ENCODE peak calls at places on chromosomes 5 and 9, in nine cellular contexts. K is right atrium auricular region, N is coronary artery, S is tibial nerve, L is heart right ventricle, H is neural crest cell, D is thyroid gland, G is nephron progenitor cell, B is A549. P is an unnamed sample.

GRCh38 chr5:43152946-43153345 is 32.2 kb downstream of the ZNF131 start:
- DNase-seq in S (no peak), D (no peak), B (no peak), K (no peak), N (no peak), H (no peak), L (no peak), G (no peak), P (no peak)

GRCh38 chr5:108078345-108078744 is 303.6 kb downstream of the FBXL17 start:
- DNase-seq in B (no peak), H (no peak), N (no peak), K (no peak), D (no peak), G (no peak), L (no peak), S (no peak), P (no peak)

GRCh38 chr9:123115146-123115913 is 81.9 kb downstream of the GPR21 start:
- DNase-seq in L (no peak), N (no peak), B (no peak), H (no peak), D (peak), K (no peak), S (no peak), G (no peak), P (no peak)

GRCh38 chr9:33375238-33375840 is 27.0 kb downstream of the AQP7 start:
- DNase-seq in G (peak), H (peak), B (no peak), D (no peak), S (no peak), L (no peak), N (no peak), K (no peak), P (no peak)

GRCh38 chr9:135998013-135998380 is 36.8 kb upstream of the UBAC1 start:
- DNase-seq in G (no peak), S (no peak), D (no peak), L (no peak), B (no peak), H (no peak), N (no peak), K (no peak), P (no peak)

GRCh38 chr9:111375817-111376564 is 46.0 kb upstream of the OR2K2 start:
- DNase-seq in H (no peak), N (no peak), L (no peak), B (no peak), K (no peak), G (no peak), S (no peak), D (no peak), P (no peak)

GRCh38 chr9:35198191-35198590 is 36.4 kb downstream of the UNC13B start:
- DNase-seq in H (no peak), L (no peak), N (no peak), D (no peak), K (no peak), B (no peak), G (no peak), S (no peak), P (no peak)

GRCh38 chr5:95895771-95896170 is 65.9 kb downstream of the ELL2 start:
- DNase-seq in N (no peak), D (no peak), S (no peak), H (no peak), B (no peak), K (no peak), L (no peak), G (no peak), P (no peak)

GRCh38 chr9:119884411-119884810 is 515.2 kb upstream of the BRINP1 start:
- DNase-seq in G (no peak), D (no peak), L (no peak), S (no peak), H (no peak), K (no peak), N (no peak), B (no peak), P (no peak)

GRCh38 chr5:33205727-33206410 is 234.9 kb upstream of the TARS1 start:
- DNase-seq in D (peak), H (no peak), B (no peak), K (no peak), G (no peak), S (no peak), N (no peak), L (peak), P (no peak)

GRCh38 chr5:88480766-88481499 is 212.3 kb upstream of the TMEM161B start:
- DNase-seq in K (no peak), G (no peak), D (no peak), N (no peak), S (no peak), L (no peak), B (no peak), H (no peak), P (no peak)

GRCh38 chr5:88251048-88251711 is 17.5 kb downstream of the TMEM161B start:
- DNase-seq in S (no peak), B (no peak), H (no peak), N (no peak), G (no peak), D (no peak), K (no peak), L (no peak), P (no peak)

GRCh38 chr9:95181226-95181818 is 136.2 kb downstream of the FANCC start:
- DNase-seq in K (no peak), S (no peak), D (no peak), G (no peak), H (no peak), L (no peak), B (no peak), N (no peak), P (no peak)

GRCh38 chr5:32520995-32521394 is 64.4 kb upstream of the SUB1 start:
- DNase-seq in S (no peak), D (no peak), H (no peak), K (no peak), B (no peak), L (no peak), G (no peak), N (no peak), P (no peak)

GRCh38 chr5:74544811-74545210 is 95.7 kb downstream of the ENC1 start:
- DNase-seq in L (no peak), B (no peak), N (no peak), K (no peak), G (no peak), D (no peak), H (no peak), S (no peak), P (no peak)

GRCh38 chr5:140044041-140044440 is 942 bp upstream of the NRG2 start:
- DNase-seq in L (no peak), H (no peak), N (no peak), G (no peak), S (no peak), D (no peak), B (no peak), K (no peak), P (no peak)

GRCh38 chr9:79667716-79668458 is 96.1 kb downstream of the TLE4 start:
- DNase-seq in L (no peak), D (peak), G (no peak), K (no peak), N (no peak), B (peak), H (no peak), S (no peak), P (no peak)

GRCh38 chr9:124285903-124286291 is 28.1 kb downstream of the NEK6 start:
- DNase-seq in B (peak), D (peak), N (no peak), L (peak), G (no peak), S (peak), K (peak), H (no peak), P (peak)

GRCh38 chr9:95874989-95875304 is 544 bp upstream of the ERCC6L2 start:
- DNase-seq in N (peak), H (peak), G (peak), B (peak), L (peak), D (peak), S (peak), K (no peak), P (peak)

GRCh38 chr9:109246533-109246932 is 74.3 kb downstream of the EPB41L4B start:
- DNase-seq in K (no peak), H (no peak), L (no peak), G (no peak), D (peak), N (no peak), S (no peak), B (no peak), P (no peak)

GRCh38 chr9:99811598-99812383 is 9.9 kb upstream of the NR4A3 start:
- DNase-seq in H (no peak), K (no peak), S (no peak), B (no peak), G (no peak), L (no peak), D (no peak), N (no peak), P (no peak)

GRCh38 chr9:107355394-107355793 is 72.3 kb downstream of the RAD23B start:
- DNase-seq in K (no peak), S (no peak), L (no peak), G (no peak), D (no peak), B (no peak), H (no peak), N (no peak), P (no peak)

GRCh38 chr9:33024126-33024965 is 727 bp upstream of the DNAJA1 start:
- DNase-seq in K (no peak), B (peak), N (no peak), D (no peak), L (no peak), H (no peak), G (peak), S (peak), P (no peak)

GRCh38 chr9:70614786-70615565 is 200.5 kb upstream of the KLF9 start:
- DNase-seq in G (no peak), H (no peak), S (no peak), K (no peak), B (no peak), N (no peak), L (peak), D (no peak), P (no peak)

GRCh38 chr5:143588933-143589662 is 185.6 kb upstream of the NR3C1 start:
- DNase-seq in D (no peak), L (no peak), S (no peak), H (no peak), B (no peak), K (no peak), G (no peak), N (no peak), P (no peak)

GRCh38 chr9:130917171-130917960 is 20.8 kb upstream of the QRFP start:
- DNase-seq in K (no peak), L (no peak), G (no peak), N (no peak), S (no peak), D (no peak), B (no peak), H (no peak), P (no peak)

GRCh38 chr5:68440666-68441065 is 225.1 kb downstream of the PIK3R1 start:
- DNase-seq in H (no peak), L (no peak), B (no peak), N (no peak), S (no peak), D (no peak), K (no peak), G (no peak), P (no peak)

GRCh38 chr5:68444048-68444447 is 228.5 kb downstream of the PIK3R1 start:
- DNase-seq in L (no peak), G (no peak), H (no peak), D (no peak), S (no peak), B (no peak), K (no peak), N (no peak), P (no peak)

GRCh38 chr5:68440255-68440654 is 224.7 kb downstream of the PIK3R1 start:
- DNase-seq in D (no peak), H (no peak), B (no peak), N (no peak), K (no peak), S (no peak), L (no peak), G (no peak), P (no peak)

GRCh38 chr5:68443091-68443490 is 227.5 kb downstream of the PIK3R1 start:
- DNase-seq in K (no peak), N (no peak), H (no peak), D (no peak), S (no peak), G (no peak), L (no peak), B (no peak), P (no peak)

DNA sequence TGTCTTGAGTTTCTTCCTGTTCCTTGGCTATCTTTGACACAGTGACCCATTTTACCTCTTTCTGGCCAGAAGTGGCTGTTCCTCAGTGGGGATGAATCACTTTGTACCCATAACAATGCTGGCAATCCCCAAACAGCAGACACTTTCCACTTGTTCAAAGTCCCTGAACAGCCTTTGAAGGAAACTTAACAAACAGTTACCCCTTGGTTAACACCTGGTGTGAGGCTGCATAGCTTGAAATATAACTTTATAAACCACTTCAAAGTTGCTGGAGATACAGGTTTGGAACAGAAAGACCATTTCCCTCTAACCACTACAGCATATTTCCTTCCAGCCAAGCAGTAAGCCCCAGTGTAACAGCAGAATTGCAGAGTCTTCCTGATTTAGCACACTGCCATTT is 225.8 kb downstream of the PIK3R1 start:
- DNase-seq in S (no peak), G (no peak), B (no peak), D (no peak), N (no peak), K (no peak), H (no peak), L (no peak), P (no peak)
- TF ChIP-seq CTCF in S (no peak), G (no peak), B (no peak), D (no peak), N (no peak), K (no peak), H (no peak), L (no peak), P (no peak)

DNA sequence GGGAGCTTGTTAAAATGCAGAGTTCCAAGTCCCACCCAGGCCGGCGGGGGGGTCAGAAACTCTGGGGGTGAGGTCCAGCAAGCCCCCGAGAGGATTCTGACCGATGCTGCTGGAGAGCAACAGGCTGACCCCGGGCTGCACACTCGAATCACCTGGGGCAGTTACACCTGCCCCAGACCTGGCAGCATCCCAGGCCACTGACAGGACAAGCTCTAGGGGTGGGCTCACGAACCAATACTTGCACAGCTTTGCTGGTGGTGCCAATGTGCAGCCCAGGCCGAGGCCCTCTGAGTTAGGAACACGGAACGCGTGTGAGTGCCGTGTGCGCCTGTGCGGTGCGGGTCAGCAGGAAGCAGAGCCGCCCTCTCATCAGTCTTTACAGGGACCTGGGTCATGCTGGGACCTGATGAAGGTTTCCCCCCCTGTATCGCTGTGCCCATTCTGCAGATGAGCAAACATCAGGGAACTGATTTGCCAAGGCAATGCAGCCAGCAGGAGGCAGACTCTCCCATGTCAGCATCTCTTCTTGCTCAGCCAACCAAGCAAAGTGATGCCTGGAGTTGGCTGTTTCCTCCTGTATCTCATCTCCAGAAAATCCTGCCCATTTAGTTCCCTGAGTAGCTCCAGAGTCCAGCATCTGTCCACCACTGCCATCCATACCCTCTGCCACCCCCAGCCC is 16.3 kb downstream of the FAM163B start:
- DNase-seq in N (no peak), S (no peak), K (no peak), G (no peak), H (no peak), D (no peak), B (no peak), L (no peak), P (no peak)
- TF ChIP-seq CTCF in N (no peak), S (peak), K (no peak), G (no peak), H (peak), D (no peak), B (peak), L (peak), P (no peak)

GRCh38 chr5:170747357-170747756 is 36.2 kb upstream of the GABRP start:
- DNase-seq in N (no peak), K (peak), G (no peak), L (peak), B (no peak), S (no peak), D (no peak), H (no peak), P (no peak)
- TF ChIP-seq CTCF in N (no peak), K (no peak), G (no peak), L (no peak), B (no peak), S (no peak), D (no peak), H (no peak), P (no peak)

DNA sequence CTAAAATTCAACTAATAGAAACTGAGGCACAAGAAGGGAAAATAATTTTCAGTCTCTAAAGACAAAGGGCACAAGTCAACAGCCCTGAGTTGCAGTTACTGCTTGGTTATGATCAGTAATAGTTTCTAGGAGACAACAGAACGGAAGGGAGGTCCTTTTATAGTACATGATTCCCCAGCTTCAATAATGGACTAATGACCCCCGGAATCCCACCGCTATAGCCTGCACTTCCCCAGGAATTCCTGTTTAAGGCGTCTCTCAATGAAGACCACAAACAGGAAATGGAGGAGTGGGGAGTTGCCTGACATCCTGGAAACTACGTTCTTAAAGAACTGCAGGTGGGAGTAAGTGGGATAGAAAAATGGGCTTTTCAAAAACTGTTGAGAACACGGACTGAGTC is 60.6 kb downstream of the DIAPH1 start:
- DNase-seq in L (peak), K (no peak), G (no peak), D (no peak), N (no peak), H (no peak), S (no peak), B (no peak), P (no peak)
- TF ChIP-seq CTCF in L (no peak), K (no peak), G (no peak), D (no peak), N (no peak), H (peak), S (peak), B (no peak), P (peak)

DNA sequence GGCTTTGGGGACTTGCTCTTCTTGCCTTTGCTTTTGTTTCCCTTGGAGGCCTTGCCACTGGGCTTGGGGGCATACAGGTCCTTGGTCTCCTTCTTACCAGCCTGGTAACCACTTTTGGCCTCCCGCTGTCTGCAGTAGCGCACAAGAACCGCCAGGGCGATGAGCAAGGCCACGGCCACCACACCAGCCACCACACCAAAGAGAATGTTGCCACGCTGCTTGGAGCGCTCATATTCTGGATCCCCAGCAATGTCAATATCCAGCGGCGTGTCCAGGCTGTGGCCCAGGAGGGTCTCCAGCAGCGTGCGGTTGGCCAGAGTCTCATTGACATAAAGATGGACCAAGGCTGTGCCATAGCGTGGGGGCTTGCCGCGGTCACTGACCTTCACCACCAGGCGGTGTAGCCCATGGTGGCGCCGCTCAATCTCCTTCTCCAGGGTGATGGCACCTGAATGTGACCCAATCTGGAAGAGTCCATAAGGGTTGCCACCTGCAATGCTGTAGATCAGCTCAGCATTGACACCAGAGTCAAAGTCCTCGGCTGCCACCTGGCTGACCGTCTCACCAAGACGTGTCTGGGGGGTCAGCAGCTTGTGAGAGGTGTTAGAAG is 14.5 kb downstream of the PCDH1 start:
- DNase-seq in K (no peak), N (no peak), S (no peak), L (no peak), H (no peak), G (no peak), D (no peak), B (no peak), P (no peak)
- TF ChIP-seq CTCF in K (no peak), N (no peak), S (no peak), L (no peak), H (no peak), G (no peak), D (no peak), B (no peak), P (no peak)

GRCh38 chr9:126343271-126343700 is 16.7 kb downstream of the MVB12B start:
- DNase-seq in B (no peak), K (no peak), N (no peak), D (no peak), S (no peak), G (no peak), H (no peak), L (no peak), P (no peak)
- TF ChIP-seq CTCF in B (no peak), K (no peak), N (no peak), D (no peak), S (no peak), G (no peak), H (no peak), L (no peak), P (no peak)

GRCh38 chr5:79133657-79134451 is 22.2 kb downstream of the BHMT start:
- DNase-seq in K (peak), H (peak), G (peak), S (peak), N (no peak), B (peak), D (peak), L (peak), P (peak)
- TF ChIP-seq CTCF in K (no peak), H (peak), G (peak), S (peak), N (peak), B (peak), D (peak), L (peak), P (no peak)

GRCh38 chr9:92948632-92949031 is 1.3 kb downstream of the FGD3 start:
- DNase-seq in B (no peak), N (peak), K (no peak), S (no peak), G (no peak), D (no peak), H (no peak), L (no peak), P (no peak)
- TF ChIP-seq CTCF in B (no peak), N (no peak), K (no peak), S (no peak), G (no peak), D (no peak), H (no peak), L (no peak), P (no peak)

P was measured in natural killer cell.